ENCODE peak calls at places on chromosome 21, in five cellular contexts. W, Q, B, Y and A are unnamed samples.

GRCh38 chr21:25871566-25871965 is 136.8 kb downstream of the GABPA start:
- DNase-seq in B (no peak), Q (no peak), Y (no peak), W (no peak), A (peak)

GRCh38 chr21:31005019-31005418 is 33.3 kb downstream of the KRTAP19-8 start:
- DNase-seq in Y (no peak), Q (no peak), W (no peak), B (no peak), A (no peak)

GRCh38 chr21:36454079-36454478 is 25.8 kb downstream of the CLDN14 start:
- DNase-seq in Y (peak), B (no peak), W (no peak), Q (no peak), A (no peak)

GRCh38 chr21:41827951-41828883 is 50.9 kb downstream of the PRDM15 start:
- DNase-seq in Q (no peak), W (no peak), B (no peak), Y (no peak), A (no peak)

GRCh38 chr21:36320421-36321324 is 676 bp downstream of the MORC3 start:
- DNase-seq in W (peak), B (no peak), Y (peak), Q (peak), A (peak)

GRCh38 chr21:25568230-25568629 is 39.1 kb downstream of the MRPL39 start:
- DNase-seq in Y (peak), B (peak), W (peak), Q (no peak), A (peak)

GRCh38 chr21:15943009-15943666 is 213.4 kb downstream of the USP25 start:
- DNase-seq in B (no peak), Q (no peak), Y (peak), W (peak), A (no peak)

GRCh38 chr21:17725339-17725738 is 93.8 kb downstream of the C21orf91 start:
- DNase-seq in Q (no peak), Y (no peak), B (no peak), W (no peak), A (no peak)

GRCh38 chr21:25911730-25912401 is 177.1 kb downstream of the GABPA start:
- DNase-seq in B (no peak), W (peak), Y (no peak), Q (no peak), A (no peak)

GRCh38 chr21:31470896-31471694 is 127.0 kb upstream of the TIAM1 start:
- DNase-seq in Q (no peak), W (no peak), B (no peak), Y (no peak), A (no peak)

GRCh38 chr21:29187939-29188338 is 57.5 kb downstream of the MAP3K7CL start:
- DNase-seq in Q (no peak), B (no peak), Y (peak), W (peak), A (no peak)

GRCh38 chr21:28419110-28419509 is 573.6 kb downstream of the LTN1 start:
- DNase-seq in W (peak), B (no peak), Q (no peak), Y (peak), A (no peak)

GRCh38 chr21:17406202-17406601 is 106.6 kb upstream of the CXADR start:
- DNase-seq in W (peak), B (no peak), Q (no peak), Y (no peak), A (no peak)

GRCh38 chr21:27741736-27742135 is 774.8 kb upstream of the ADAMTS5 start:
- DNase-seq in Q (no peak), W (no peak), B (no peak), Y (no peak), A (no peak)

GRCh38 chr21:26835027-26835713 is 10.0 kb downstream of the ADAMTS1 start:
- DNase-seq in Y (peak), B (no peak), W (peak), Q (no peak), A (no peak)

GRCh38 chr21:35811115-35811806 is 249.1 kb downstream of the SETD4 start:
- DNase-seq in W (no peak), Y (no peak), B (no peak), Q (no peak), A (no peak)

GRCh38 chr21:28193189-28193588 is 799.5 kb downstream of the LTN1 start:
- DNase-seq in Y (no peak), Q (no peak), W (no peak), B (no peak), A (no peak)

GRCh38 chr21:45011426-45011825 is 63.0 kb upstream of the ADARB1 start:
- DNase-seq in B (no peak), W (no peak), Q (no peak), Y (no peak), A (no peak)

GRCh38 chr21:45011911-45012660 is 62.3 kb upstream of the ADARB1 start:
- DNase-seq in B (no peak), Y (peak), Q (peak), W (peak), A (peak)

GRCh38 chr21:45013271-45013841 is 61.0 kb upstream of the ADARB1 start:
- DNase-seq in W (no peak), Q (no peak), Y (no peak), B (no peak), A (no peak)

GRCh38 chr21:45010860-45011259 is 63.5 kb upstream of the ADARB1 start:
- DNase-seq in Y (no peak), W (no peak), B (no peak), Q (no peak), A (no peak)

DNA sequence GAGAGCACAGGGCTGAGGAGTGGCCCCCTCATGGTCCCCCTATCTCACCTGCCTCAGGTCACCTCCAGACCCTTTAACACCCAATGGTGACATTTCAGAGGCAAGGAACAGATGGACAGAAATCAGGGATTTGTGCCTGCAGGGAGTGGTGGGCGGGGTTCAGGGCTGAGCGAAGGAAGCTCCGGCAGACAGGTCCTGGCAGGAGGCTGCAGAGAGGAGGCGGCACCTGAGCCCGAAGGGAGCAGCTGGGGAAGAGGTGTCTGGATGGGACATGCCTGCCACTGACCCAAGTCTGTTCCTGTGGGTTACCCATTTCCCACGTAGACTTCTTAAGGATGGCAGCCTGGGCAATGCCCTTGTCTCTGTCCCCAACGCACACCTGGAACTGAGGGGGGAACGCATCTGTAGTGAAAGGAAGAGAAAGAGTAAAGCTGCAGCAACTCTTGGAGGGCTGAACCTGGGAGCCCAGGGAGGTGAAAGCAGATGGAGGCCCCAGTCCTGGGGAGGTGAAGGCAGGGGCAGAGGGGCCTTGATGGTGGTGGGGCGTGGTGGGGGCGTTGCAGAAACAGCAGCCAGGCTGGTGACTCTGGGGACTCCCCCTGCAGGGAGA is 61.6 kb upstream of the ADARB1 start:
- DNase-seq in B (no peak), W (no peak), Q (no peak), Y (no peak), A (no peak)
- TF ChIP-seq CTCF in B (no peak), W (no peak), Q (no peak), Y (peak), A (no peak)

DNA sequence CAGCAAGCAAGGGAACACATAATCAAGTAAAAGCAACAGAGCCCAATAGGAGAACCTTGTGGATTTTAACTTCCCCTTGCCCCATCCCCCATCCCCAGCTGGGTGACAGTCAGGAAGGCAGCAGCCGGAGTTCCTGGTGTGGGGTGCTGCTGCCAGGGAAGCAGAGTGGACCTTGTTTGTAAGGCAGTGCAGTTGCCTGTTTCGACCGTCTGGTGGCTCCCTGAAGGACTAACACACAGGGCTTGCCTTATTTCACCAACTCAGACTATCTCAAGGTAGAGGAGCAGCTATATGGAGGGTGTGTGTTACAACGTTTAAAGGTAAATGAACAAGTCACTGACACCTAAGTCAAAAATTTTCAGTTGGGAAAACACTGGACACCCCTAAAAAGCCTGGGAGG is 6.6 kb downstream of the KRTAP10-8 start:
- DNase-seq in Y (no peak), W (peak), B (peak), Q (no peak), A (no peak)
- TF ChIP-seq CTCF in Y (peak), W (no peak), B (no peak), Q (peak), A (no peak)

GRCh38 chr21:46402421-46402820 is 56.3 kb upstream of the DIP2A start:
- DNase-seq in Y (no peak), W (no peak), Q (no peak), B (no peak), A (no peak)
- TF ChIP-seq CTCF in Y (no peak), W (no peak), Q (peak), B (no peak), A (no peak)

GRCh38 chr21:43190544-43191340 is 21.9 kb downstream of the CRYAA start:
- DNase-seq in Y (no peak), W (no peak), Q (peak), B (no peak), A (no peak)
- TF ChIP-seq CTCF in Y (peak), W (no peak), Q (no peak), B (no peak), A (no peak)

GRCh38 chr21:38039841-38040240 is 123.6 kb upstream of the KCNJ6 start:
- DNase-seq in W (no peak), Q (no peak), Y (no peak), B (no peak), A (no peak)
- TF ChIP-seq CTCF in W (no peak), Q (no peak), Y (no peak), B (no peak), A (no peak)

GRCh38 chr21:42830456-42831455 is 48.6 kb downstream of the WDR4 start:
- DNase-seq in Y (no peak), W (no peak), Q (no peak), B (no peak), A (no peak)
- TF ChIP-seq CTCF in Y (no peak), W (no peak), Q (no peak), B (no peak), A (no peak)

GRCh38 chr21:32687946-32688345 is 39.9 kb downstream of the SYNJ1 start:
- DNase-seq in Q (no peak), B (no peak), Y (no peak), W (no peak), A (no peak)
- TF ChIP-seq CTCF in Q (no peak), B (no peak), Y (no peak), W (no peak), A (no peak)

GRCh38 chr21:44298301-44298700 is 1.6 kb upstream of the PFKL start:
- DNase-seq in Y (no peak), Q (no peak), W (no peak), B (no peak), A (no peak)
- TF ChIP-seq CTCF in Y (peak), Q (no peak), W (no peak), B (no peak), A (no peak)

GRCh38 chr21:34801519-34802132 is 132.8 kb downstream of the CLIC6 start:
- DNase-seq in W (no peak), B (no peak), Y (no peak), Q (no peak), A (peak)
- TF ChIP-seq CTCF in W (peak), B (no peak), Y (peak), Q (peak), A (peak)

GRCh38 chr21:14866859-14867560 is 197.8 kb downstream of the NRIP1 start:
- DNase-seq in Y (no peak), B (no peak), W (no peak), Q (no peak), A (no peak)

GRCh38 chr21:14863745-14864210 is 201.0 kb downstream of the NRIP1 start:
- DNase-seq in Q (no peak), B (no peak), Y (no peak), W (peak), A (no peak)

GRCh38 chr21:14864211-14865021 is 200.4 kb downstream of the NRIP1 start:
- DNase-seq in W (peak), B (peak), Q (peak), Y (peak), A (peak)

GRCh38 chr21:14858309-14858708 is 206.5 kb downstream of the NRIP1 start:
- DNase-seq in Y (no peak), Q (no peak), B (no peak), W (no peak), A (no peak)

GRCh38 chr21:14862794-14863720 is 201.7 kb downstream of the NRIP1 start:
- DNase-seq in Y (peak), W (no peak), Q (no peak), B (no peak), A (peak)
- TF ChIP-seq CTCF in Y (peak), W (peak), Q (peak), B (peak), A (peak)